ENCODE peak calls at places on chromosomes 12 and 14, in six cellular contexts. P is OCI-LY7; O is effector memory CD4-positive, alpha-beta T cell; Z is mesendoderm; M is H7; D is fibroblast of villous mesenchyme. B is an unnamed sample.

GRCh38 chr12:99910342-99910741 is 74.4 kb downstream of the ANKS1B start:
- DNase-seq in P (no peak), O (no peak), Z (no peak), M (no peak), D (no peak), B (no peak)

GRCh38 chr12:98516184-98516873 is 939 bp downstream of the TMPO start:
- DNase-seq in P (peak), O (peak), Z (peak), M (peak), D (peak), B (peak)

GRCh38 chr12:68109444-68110217 is 49.9 kb downstream of the IFNG start:
- DNase-seq in P (no peak), O (no peak), Z (peak), M (no peak), D (no peak), B (no peak)

GRCh38 chr12:21607701-21608100 is 3.1 kb upstream of the GYS2 start:
- DNase-seq in P (peak), O (no peak), Z (peak), M (no peak), D (peak), B (no peak)

GRCh38 chr12:15601210-15601800 is 187.9 kb downstream of the EPS8 start:
- DNase-seq in P (no peak), O (no peak), Z (no peak), M (no peak), D (peak), B (no peak)

GRCh38 chr14:80850197-80850814 is 91.2 kb downstream of the CEP128 start:
- DNase-seq in P (peak), O (no peak), Z (peak), M (no peak), D (peak), B (no peak)

GRCh38 chr14:58104808-58105207 is 47.2 kb downstream of the ARMH4 start:
- DNase-seq in P (no peak), O (no peak), Z (no peak), M (no peak), D (peak), B (no peak)

GRCh38 chr12:46214668-46215429 is 54.0 kb downstream of the SLC38A1 start:
- DNase-seq in P (peak), O (peak), Z (no peak), M (no peak), D (peak), B (no peak)

GRCh38 chr14:81474156-81474492 is 59.5 kb downstream of the SEL1L start:
- DNase-seq in P (peak), O (no peak), Z (no peak), M (no peak), D (no peak), B (no peak)

GRCh38 chr14:98411154-98411553 is 860.8 kb downstream of the BCL11B start:
- DNase-seq in P (no peak), O (no peak), Z (no peak), M (no peak), D (no peak), B (no peak)

GRCh38 chr12:56629459-56630179 is 507 bp downstream of the BAZ2A start:
- DNase-seq in P (peak), O (peak), Z (peak), M (no peak), D (no peak), B (no peak)

GRCh38 chr12:102753802-102754201 is 163.2 kb downstream of the PAH start:
- DNase-seq in P (no peak), O (no peak), Z (no peak), M (no peak), D (no peak), B (no peak)

GRCh38 chr12:63018273-63018672 is 83.3 kb upstream of the PPM1H start:
- DNase-seq in P (no peak), O (no peak), Z (no peak), M (no peak), D (no peak), B (no peak)

GRCh38 chr14:85190251-85190650 is 339.7 kb upstream of the FLRT2 start:
- DNase-seq in P (no peak), O (no peak), Z (no peak), M (no peak), D (peak), B (no peak)

GRCh38 chr12:50708619-50709018 is 55.3 kb upstream of the ATF1 start:
- DNase-seq in P (no peak), O (no peak), Z (no peak), M (no peak), D (no peak), B (no peak)

GRCh38 chr14:35898217-35898775 is 72.2 kb downstream of the BRMS1L start:
- DNase-seq in P (no peak), O (no peak), Z (peak), M (no peak), D (no peak), B (no peak)

GRCh38 chr12:6551063-6551461 is 4.8 kb downstream of the IFFO1 start:
- DNase-seq in P (no peak), O (no peak), Z (no peak), M (peak), D (no peak), B (no peak)

GRCh38 chr14:70257526-70257925 is 68.8 kb upstream of the SLC8A3 start:
- DNase-seq in P (peak), O (no peak), Z (peak), M (peak), D (no peak), B (peak)

GRCh38 chr14:92943855-92944570 is 21.1 kb downstream of the CHGA start:
- DNase-seq in P (no peak), O (no peak), Z (no peak), M (no peak), D (peak), B (no peak)

B was measured in COR-L47.